ENCODE peak calls at places on chromosomes 2 and 18, in seven cellular contexts. One of them, this sample, is unnamed.

GRCh38 chr2:113260930-113261329 is 17.8 kb downstream of the PAX8 start:
- DNase-seq in H9: no peak
- DNase-seq in mesenchymal stem cell: no peak
- DNase-seq in H1: no peak
- DNase-seq in IMR-90: no peak
- DNase-seq in neuronal stem cell: no peak
- DNase-seq in trophoblast cell: no peak
- DNase-seq in this sample: no peak

GRCh38 chr2:99032786-99033185 is 96.8 kb upstream of the CRACDL start:
- DNase-seq in mesenchymal stem cell: no peak
- DNase-seq in H1: no peak
- DNase-seq in H9: no peak
- DNase-seq in IMR-90: no peak
- DNase-seq in neuronal stem cell: no peak
- DNase-seq in trophoblast cell: no peak
- DNase-seq in this sample: peak; percentile 1

GRCh38 chr18:3839481-3840075 is 389.6 kb downstream of the TGIF1 start:
- DNase-seq in neuronal stem cell: peak; percentile 78
- DNase-seq in IMR-90: no peak
- DNase-seq in mesenchymal stem cell: no peak
- DNase-seq in trophoblast cell: no peak
- DNase-seq in H1: no peak
- DNase-seq in H9: no peak
- DNase-seq in this sample: no peak

GRCh38 chr18:45122510-45122909 is 441.8 kb downstream of the SETBP1 start:
- DNase-seq in H9: no peak
- DNase-seq in IMR-90: no peak
- DNase-seq in neuronal stem cell: no peak
- DNase-seq in trophoblast cell: no peak
- DNase-seq in mesenchymal stem cell: peak; percentile 16
- DNase-seq in H1: no peak
- DNase-seq in this sample: no peak

GRCh38 chr2:182365855-182366254 is 61.0 kb downstream of the PDE1A start:
- DNase-seq in neuronal stem cell: no peak
- DNase-seq in mesenchymal stem cell: no peak
- DNase-seq in H9: no peak
- DNase-seq in H1: no peak
- DNase-seq in IMR-90: no peak
- DNase-seq in trophoblast cell: no peak
- DNase-seq in this sample: no peak

GRCh38 chr2:104854507-104855173 is 725 bp downstream of the POU3F3 start:
- DNase-seq in IMR-90: no peak
- DNase-seq in H1: no peak
- DNase-seq in neuronal stem cell: no peak
- DNase-seq in mesenchymal stem cell: no peak
- DNase-seq in trophoblast cell: no peak
- DNase-seq in H9: peak; percentile 32
- DNase-seq in this sample: peak; percentile 53

GRCh38 chr18:47175283-47175894 is 775 bp downstream of the IER3IP1 start:
- DNase-seq in mesenchymal stem cell: peak; percentile 54
- DNase-seq in H1: no peak
- DNase-seq in H9: no peak
- DNase-seq in trophoblast cell: no peak
- DNase-seq in neuronal stem cell: no peak
- DNase-seq in IMR-90: no peak
- DNase-seq in this sample: no peak

GRCh38 chr2:149031396-149031795 is 7.1 kb upstream of the LYPD6B start:
- DNase-seq in mesenchymal stem cell: no peak
- DNase-seq in IMR-90: no peak
- DNase-seq in H1: no peak
- DNase-seq in neuronal stem cell: no peak
- DNase-seq in H9: no peak
- DNase-seq in trophoblast cell: no peak
- DNase-seq in this sample: no peak

GRCh38 chr2:95354925-95355324 is 47.6 kb upstream of the FAHD2A start:
- DNase-seq in trophoblast cell: no peak
- DNase-seq in H9: peak; percentile 5
- DNase-seq in neuronal stem cell: no peak
- DNase-seq in IMR-90: no peak
- DNase-seq in mesenchymal stem cell: no peak
- DNase-seq in H1: no peak
- DNase-seq in this sample: no peak

GRCh38 chr2:46013726-46014125 is 283.5 kb upstream of the EPAS1 start:
- DNase-seq in H1: no peak
- DNase-seq in trophoblast cell: no peak
- DNase-seq in mesenchymal stem cell: no peak
- DNase-seq in neuronal stem cell: no peak
- DNase-seq in IMR-90: no peak
- DNase-seq in H9: no peak
- DNase-seq in this sample: no peak

GRCh38 chr2:119010336-119010735 is 68.3 kb downstream of the MARCO start:
- DNase-seq in H1: no peak
- DNase-seq in H9: peak; percentile 8
- DNase-seq in IMR-90: no peak
- DNase-seq in trophoblast cell: no peak
- DNase-seq in mesenchymal stem cell: no peak
- DNase-seq in neuronal stem cell: no peak
- DNase-seq in this sample: no peak

GRCh38 chr2:164800572-164800971 is 41.1 kb downstream of the COBLL1 start:
- DNase-seq in H1: no peak
- DNase-seq in trophoblast cell: no peak
- DNase-seq in H9: no peak
- DNase-seq in mesenchymal stem cell: no peak
- DNase-seq in neuronal stem cell: no peak
- DNase-seq in IMR-90: no peak
- DNase-seq in this sample: no peak

GRCh38 chr2:164803772-164804466 is 37.7 kb downstream of the COBLL1 start:
- DNase-seq in mesenchymal stem cell: no peak
- DNase-seq in trophoblast cell: peak; percentile 11
- DNase-seq in H1: no peak
- DNase-seq in neuronal stem cell: no peak
- DNase-seq in IMR-90: peak; percentile 18
- DNase-seq in H9: no peak
- DNase-seq in this sample: peak; percentile 93

GRCh38 chr2:164796999-164797398 is 44.6 kb downstream of the COBLL1 start:
- DNase-seq in neuronal stem cell: no peak
- DNase-seq in IMR-90: no peak
- DNase-seq in H1: no peak
- DNase-seq in mesenchymal stem cell: no peak
- DNase-seq in H9: no peak
- DNase-seq in trophoblast cell: no peak
- DNase-seq in this sample: no peak

DNA sequence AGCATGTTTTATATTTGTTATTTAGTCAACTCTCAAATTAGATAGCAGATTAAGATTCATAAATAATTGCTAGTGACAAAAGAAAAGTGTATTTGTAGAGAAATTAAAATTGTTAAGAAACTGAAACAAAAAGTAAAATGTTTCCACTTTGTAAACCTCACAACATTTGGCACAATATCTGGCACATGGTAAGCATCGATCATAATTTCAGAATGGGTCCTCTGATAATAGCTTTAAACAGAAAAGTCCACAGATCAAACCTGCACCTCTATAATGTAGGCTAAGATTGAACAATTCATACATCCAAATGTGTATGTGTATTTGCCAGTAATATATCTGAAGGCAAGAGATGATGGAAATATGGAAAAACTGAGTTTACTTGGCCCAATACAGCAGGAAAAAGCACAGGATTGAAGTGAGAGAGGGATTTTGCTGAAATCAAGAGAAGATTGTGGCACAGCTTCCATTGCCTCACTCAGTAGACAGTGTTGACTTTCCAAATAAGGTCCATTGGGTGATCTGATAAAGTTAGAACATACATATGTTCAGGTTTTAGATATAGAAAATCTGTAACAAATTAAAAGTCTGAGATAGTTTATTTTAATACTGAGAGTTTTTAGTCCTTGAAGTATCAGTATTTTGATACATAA is 39.4 kb downstream of the COBLL1 start:
- DNase-seq in neuronal stem cell: no peak
- DNase-seq in IMR-90: no peak
- DNase-seq in trophoblast cell: no peak
- DNase-seq in H9: no peak
- DNase-seq in mesenchymal stem cell: no peak
- DNase-seq in H1: no peak
- DNase-seq in this sample: no peak
- H3K23ac ChIP-seq in neuronal stem cell: no peak overlapping the region
- H3K23ac ChIP-seq in IMR-90: no peak overlapping the region
- H3K23ac ChIP-seq in trophoblast cell: no peak overlapping the region
- H3K23ac ChIP-seq in H9: no peak overlapping the region
- H3K23ac ChIP-seq in mesenchymal stem cell: no peak overlapping the region
- H3K23ac ChIP-seq in H1: no peak overlapping the region
- H3K23ac ChIP-seq in this sample: no peak overlapping the region

DNA sequence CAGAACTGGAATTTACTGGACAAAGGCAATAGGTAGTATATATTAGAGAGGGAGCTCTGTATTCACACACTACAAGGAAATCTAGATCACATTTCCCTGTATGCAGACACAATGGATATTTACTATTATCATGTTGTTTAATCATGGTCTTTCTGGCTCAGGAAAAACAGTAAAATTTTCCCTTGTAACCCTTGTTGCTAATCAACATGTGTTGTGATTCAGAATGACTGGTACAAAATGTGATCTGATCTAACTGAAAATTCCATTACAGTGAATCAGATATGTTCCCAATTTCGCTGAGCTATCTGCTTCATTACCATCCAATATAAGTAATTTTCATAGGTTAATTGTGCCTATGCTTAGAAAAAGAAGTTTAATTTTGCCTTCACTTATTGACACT is 1109.7 kb downstream of the LRP1B start:
- DNase-seq in H9: no peak
- DNase-seq in neuronal stem cell: no peak
- DNase-seq in IMR-90: peak; percentile 78
- DNase-seq in mesenchymal stem cell: peak; percentile 79
- DNase-seq in trophoblast cell: no peak
- DNase-seq in H1: no peak
- DNase-seq in this sample: no peak
- H3K4me2 ChIP-seq in H9: no peak overlapping the region
- H3K4me2 ChIP-seq in neuronal stem cell: no peak overlapping the region
- H3K4me2 ChIP-seq in IMR-90: no peak overlapping the region
- H3K4me2 ChIP-seq in mesenchymal stem cell: no peak overlapping the region
- H3K4me2 ChIP-seq in trophoblast cell: no peak overlapping the region
- H3K4me2 ChIP-seq in H1: no peak overlapping the region
- H3K4me2 ChIP-seq in this sample: no peak overlapping the region

GRCh38 chr2:75098856-75099255 is 100.5 kb downstream of the TACR1 start:
- DNase-seq in trophoblast cell: no peak
- DNase-seq in H1: no peak
- DNase-seq in IMR-90: peak; percentile 31
- DNase-seq in neuronal stem cell: peak; percentile 30
- DNase-seq in H9: peak; percentile 49
- DNase-seq in mesenchymal stem cell: peak; percentile 53
- DNase-seq in this sample: peak; percentile 75
- H3K23ac ChIP-seq in trophoblast cell: no peak overlapping the region
- H3K23ac ChIP-seq in H1: no peak overlapping the region
- H3K23ac ChIP-seq in IMR-90: no peak overlapping the region
- H3K23ac ChIP-seq in neuronal stem cell: no peak overlapping the region
- H3K23ac ChIP-seq in H9: no peak overlapping the region
- H3K23ac ChIP-seq in mesenchymal stem cell: no peak overlapping the region
- H3K23ac ChIP-seq in this sample: no peak overlapping the region

DNA sequence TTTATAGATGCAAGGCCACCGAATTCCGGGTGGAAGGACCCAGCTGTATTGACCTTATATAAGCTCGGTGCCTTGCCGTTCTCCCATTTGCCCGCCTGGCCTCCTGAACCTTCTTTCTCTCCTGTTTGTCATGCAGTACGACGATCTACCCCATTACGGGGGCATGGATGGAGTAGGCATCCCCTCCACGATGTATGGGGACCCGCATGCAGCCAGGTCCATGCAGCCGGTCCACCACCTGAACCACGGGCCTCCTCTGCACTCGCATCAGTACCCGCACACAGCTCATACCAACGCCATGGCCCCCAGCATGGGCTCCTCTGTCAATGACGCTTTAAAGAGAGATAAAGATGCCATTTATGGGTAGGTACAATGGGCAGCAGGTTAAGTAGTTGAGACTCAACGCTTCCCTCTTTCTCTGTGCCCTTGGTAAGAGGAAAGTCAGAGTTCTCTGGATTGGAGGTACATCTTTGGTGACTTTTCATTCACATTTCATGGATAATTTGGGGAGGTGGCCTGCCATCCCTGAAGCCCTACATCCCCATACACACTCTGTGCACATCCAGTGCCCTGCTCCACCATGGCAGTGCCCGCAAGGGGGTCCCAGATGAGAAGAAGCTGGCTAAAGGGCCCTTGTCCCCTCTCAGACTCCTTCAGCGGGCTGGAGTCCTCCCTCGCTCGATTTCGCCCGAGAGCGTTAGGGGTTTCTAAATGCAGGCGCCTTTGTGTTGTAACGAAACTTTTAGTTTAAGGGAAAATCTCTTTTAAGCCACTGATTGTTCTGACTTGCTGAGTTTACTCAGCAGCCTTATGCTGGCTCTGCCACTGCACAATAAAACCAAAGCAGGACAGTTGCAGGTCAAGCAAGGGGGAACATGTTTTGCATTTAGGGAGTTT is 2.9 kb downstream of the MEIS1 start:
- DNase-seq in H1: no peak
- DNase-seq in H9: no peak
- DNase-seq in neuronal stem cell: no peak
- DNase-seq in IMR-90: no peak
- DNase-seq in trophoblast cell: no peak
- DNase-seq in mesenchymal stem cell: peak; percentile 58
- DNase-seq in this sample: peak; percentile 50
- H3K4me2 ChIP-seq in H1: peak overlapping the region; percentile 39
- H3K4me2 ChIP-seq in H9: peak overlapping the region; percentile 26
- H3K4me2 ChIP-seq in neuronal stem cell: peak overlapping the region; percentile 68
- H3K4me2 ChIP-seq in IMR-90: peak overlapping the region; percentile 94
- H3K4me2 ChIP-seq in trophoblast cell: peak overlapping the region; percentile 80
- H3K4me2 ChIP-seq in mesenchymal stem cell: no peak overlapping the region
- H3K4me2 ChIP-seq in this sample: no peak overlapping the region

GRCh38 chr18:31661965-31662364 is 22.4 kb downstream of the B4GALT6 start:
- DNase-seq in neuronal stem cell: no peak
- DNase-seq in H9: no peak
- DNase-seq in mesenchymal stem cell: peak; percentile 41
- DNase-seq in IMR-90: peak; percentile 35
- DNase-seq in H1: no peak
- DNase-seq in trophoblast cell: no peak
- DNase-seq in this sample: no peak

GRCh38 chr18:31658670-31659573 is 25.5 kb downstream of the B4GALT6 start:
- DNase-seq in trophoblast cell: peak; percentile 61
- DNase-seq in IMR-90: no peak
- DNase-seq in mesenchymal stem cell: peak; percentile 67
- DNase-seq in H1: no peak
- DNase-seq in H9: no peak
- DNase-seq in neuronal stem cell: no peak
- DNase-seq in this sample: no peak

GRCh38 chr18:31660763-31661162 is 23.6 kb downstream of the B4GALT6 start:
- DNase-seq in trophoblast cell: no peak
- DNase-seq in neuronal stem cell: no peak
- DNase-seq in H1: no peak
- DNase-seq in IMR-90: no peak
- DNase-seq in mesenchymal stem cell: no peak
- DNase-seq in H9: no peak
- DNase-seq in this sample: no peak

GRCh38 chr18:31657823-31658669 is 26.3 kb downstream of the B4GALT6 start:
- DNase-seq in H9: no peak
- DNase-seq in neuronal stem cell: no peak
- DNase-seq in H1: no peak
- DNase-seq in IMR-90: no peak
- DNase-seq in mesenchymal stem cell: peak; percentile 23
- DNase-seq in trophoblast cell: peak; percentile 66
- DNase-seq in this sample: no peak

GRCh38 chr18:31659574-31660149 is 24.7 kb downstream of the B4GALT6 start:
- DNase-seq in neuronal stem cell: no peak
- DNase-seq in mesenchymal stem cell: no peak
- DNase-seq in trophoblast cell: no peak
- DNase-seq in H1: no peak
- DNase-seq in H9: no peak
- DNase-seq in IMR-90: no peak
- DNase-seq in this sample: no peak
- H3K23ac ChIP-seq in neuronal stem cell: no peak overlapping the region
- H3K23ac ChIP-seq in mesenchymal stem cell: no peak overlapping the region
- H3K23ac ChIP-seq in trophoblast cell: no peak overlapping the region
- H3K23ac ChIP-seq in H1: no peak overlapping the region
- H3K23ac ChIP-seq in H9: no peak overlapping the region
- H3K23ac ChIP-seq in IMR-90: no peak overlapping the region
- H3K23ac ChIP-seq in this sample: no peak overlapping the region